ENCODE peak calls at places on chromosomes 1 and 21, in seven cellular contexts. One of them, this sample, is unnamed.
A peak's percentile ranks its signal among the peaks of the same experiment; 100 is the strongest.

GRCh38 chr1:56933161-56933560 is 32.7 kb downstream of the C8B start:
- DNase-seq in ACHN: no peak
- DNase-seq in ELF-1: no peak
- DNase-seq in NCI-H1105: no peak
- DNase-seq in WTC11: no peak
- DNase-seq in DMS153: no peak
- DNase-seq in retina: no peak
- DNase-seq in this sample: no peak

GRCh38 chr1:231383159-231383855 is 38.8 kb downstream of the EGLN1 start:
- DNase-seq in ACHN: peak; percentile 47
- DNase-seq in ELF-1: no peak
- DNase-seq in NCI-H1105: no peak
- DNase-seq in WTC11: no peak
- DNase-seq in DMS153: no peak
- DNase-seq in retina: no peak
- DNase-seq in this sample: no peak

GRCh38 chr1:8092603-8093141 is 66.6 kb upstream of the ERRFI1 start:
- DNase-seq in ACHN: no peak
- DNase-seq in ELF-1: no peak
- DNase-seq in NCI-H1105: no peak
- DNase-seq in WTC11: no peak
- DNase-seq in DMS153: no peak
- DNase-seq in retina: no peak
- DNase-seq in this sample: no peak

GRCh38 chr1:40979241-40980067 is at the start of gene CTPS1:
- DNase-seq in ACHN: peak; percentile 88
- DNase-seq in ELF-1: peak; percentile 95
- DNase-seq in NCI-H1105: peak; percentile 97
- DNase-seq in WTC11: peak; percentile 94
- DNase-seq in DMS153: peak; percentile 98
- DNase-seq in retina: peak; percentile 98
- DNase-seq in this sample: peak; percentile 78

GRCh38 chr1:76867342-76868130 is at the start of gene ST6GALNAC5:
- DNase-seq in ACHN: peak; percentile 15
- DNase-seq in ELF-1: peak; percentile 36
- DNase-seq in NCI-H1105: peak; percentile 7
- DNase-seq in WTC11: peak; percentile 47
- DNase-seq in DMS153: no peak
- DNase-seq in retina: peak; percentile 88
- DNase-seq in this sample: no peak

GRCh38 chr1:236762410-236762809 is 32.7 kb upstream of the MTR start:
- DNase-seq in ACHN: no peak
- DNase-seq in ELF-1: no peak
- DNase-seq in NCI-H1105: no peak
- DNase-seq in WTC11: no peak
- DNase-seq in DMS153: no peak
- DNase-seq in retina: no peak
- DNase-seq in this sample: no peak

GRCh38 chr1:11170102-11170501 is 19.1 kb upstream of the ANGPTL7 start:
- DNase-seq in ACHN: no peak
- DNase-seq in ELF-1: no peak
- DNase-seq in NCI-H1105: no peak
- DNase-seq in WTC11: no peak
- DNase-seq in DMS153: no peak
- DNase-seq in retina: no peak
- DNase-seq in this sample: no peak

GRCh38 chr21:39680216-39680615 is 64.8 kb upstream of the IGSF5 start:
- DNase-seq in ACHN: no peak
- DNase-seq in ELF-1: no peak
- DNase-seq in NCI-H1105: no peak
- DNase-seq in WTC11: no peak
- DNase-seq in DMS153: no peak
- DNase-seq in retina: no peak
- DNase-seq in this sample: no peak

GRCh38 chr1:30915491-30916230 is 7.1 kb upstream of the SDC3 start:
- DNase-seq in ACHN: no peak
- DNase-seq in ELF-1: no peak
- DNase-seq in NCI-H1105: no peak
- DNase-seq in WTC11: no peak
- DNase-seq in DMS153: no peak
- DNase-seq in retina: no peak
- DNase-seq in this sample: no peak

GRCh38 chr1:159311679-159312078 is 9.5 kb downstream of the FCER1A start:
- DNase-seq in ACHN: no peak
- DNase-seq in ELF-1: no peak
- DNase-seq in NCI-H1105: no peak
- DNase-seq in WTC11: no peak
- DNase-seq in DMS153: no peak
- DNase-seq in retina: no peak
- DNase-seq in this sample: no peak

GRCh38 chr1:231800071-231800470 is 173.5 kb downstream of the DISC1 start:
- DNase-seq in ACHN: no peak
- DNase-seq in ELF-1: no peak
- DNase-seq in NCI-H1105: peak; percentile 4
- DNase-seq in WTC11: no peak
- DNase-seq in DMS153: no peak
- DNase-seq in retina: no peak
- DNase-seq in this sample: no peak

GRCh38 chr1:229839800-229840199 is 213.8 kb downstream of the URB2 start:
- DNase-seq in ACHN: no peak
- DNase-seq in ELF-1: no peak
- DNase-seq in NCI-H1105: no peak
- DNase-seq in WTC11: no peak
- DNase-seq in DMS153: no peak
- DNase-seq in retina: no peak
- DNase-seq in this sample: no peak

GRCh38 chr1:23548704-23549143 is 10.6 kb downstream of the ID3 start:
- DNase-seq in ACHN: no peak
- DNase-seq in ELF-1: no peak
- DNase-seq in NCI-H1105: no peak
- DNase-seq in WTC11: no peak
- DNase-seq in DMS153: no peak
- DNase-seq in retina: no peak
- DNase-seq in this sample: no peak

GRCh38 chr1:230899845-230900251 is 31.5 kb upstream of the C1orf198 start:
- DNase-seq in ACHN: no peak
- DNase-seq in ELF-1: no peak
- DNase-seq in NCI-H1105: no peak
- DNase-seq in WTC11: no peak
- DNase-seq in DMS153: no peak
- DNase-seq in retina: no peak
- DNase-seq in this sample: peak; percentile 66

GRCh38 chr1:247103777-247104591 is at the start of gene ZNF669:
- DNase-seq in ACHN: peak; percentile 97
- DNase-seq in ELF-1: peak; percentile 98
- DNase-seq in NCI-H1105: peak; percentile 90
- DNase-seq in WTC11: peak; percentile 99
- DNase-seq in DMS153: peak; percentile 97
- DNase-seq in retina: peak; percentile 96
- DNase-seq in this sample: peak; percentile 91

GRCh38 chr1:230976825-230977747 is 1.6 kb downstream of the TTC13 start:
- DNase-seq in ACHN: no peak
- DNase-seq in ELF-1: no peak
- DNase-seq in NCI-H1105: no peak
- DNase-seq in WTC11: no peak
- DNase-seq in DMS153: no peak
- DNase-seq in retina: no peak
- DNase-seq in this sample: no peak

GRCh38 chr1:55869050-55869449 is 653.9 kb upstream of the USP24 start:
- DNase-seq in ACHN: no peak
- DNase-seq in ELF-1: no peak
- DNase-seq in NCI-H1105: peak; percentile 51
- DNase-seq in WTC11: no peak
- DNase-seq in DMS153: peak; percentile 68
- DNase-seq in retina: no peak
- DNase-seq in this sample: no peak

GRCh38 chr1:168676029-168676812 is 52.8 kb downstream of the DPT start:
- DNase-seq in ACHN: no peak
- DNase-seq in ELF-1: no peak
- DNase-seq in NCI-H1105: no peak
- DNase-seq in WTC11: no peak
- DNase-seq in DMS153: no peak
- DNase-seq in retina: no peak
- DNase-seq in this sample: no peak

GRCh38 chr1:245788269-245788668 is 633.5 kb downstream of the KIF26B start:
- DNase-seq in ACHN: peak; percentile 86
- DNase-seq in ELF-1: no peak
- DNase-seq in NCI-H1105: no peak
- DNase-seq in WTC11: no peak
- DNase-seq in DMS153: no peak
- DNase-seq in retina: no peak
- DNase-seq in this sample: peak; percentile 90

GRCh38 chr1:206754011-206754410 is 16.6 kb upstream of the IL19 start:
- DNase-seq in ACHN: no peak
- DNase-seq in ELF-1: no peak
- DNase-seq in NCI-H1105: no peak
- DNase-seq in WTC11: no peak
- DNase-seq in DMS153: no peak
- DNase-seq in retina: no peak
- DNase-seq in this sample: no peak

GRCh38 chr1:229124471-229125198 is 146.3 kb upstream of the RAB4A start:
- DNase-seq in ACHN: no peak
- DNase-seq in ELF-1: no peak
- DNase-seq in NCI-H1105: no peak
- DNase-seq in WTC11: no peak
- DNase-seq in DMS153: no peak
- DNase-seq in retina: no peak
- DNase-seq in this sample: no peak

GRCh38 chr1:99327357-99327756 is 63.1 kb downstream of the PLPPR4 start:
- DNase-seq in ACHN: no peak
- DNase-seq in ELF-1: peak; percentile 10
- DNase-seq in NCI-H1105: peak; percentile 17
- DNase-seq in WTC11: no peak
- DNase-seq in DMS153: peak; percentile 81
- DNase-seq in retina: no peak
- DNase-seq in this sample: no peak

GRCh38 chr21:25402134-25402957 is 204.9 kb downstream of the MRPL39 start:
- DNase-seq in ACHN: no peak
- DNase-seq in ELF-1: no peak
- DNase-seq in NCI-H1105: no peak
- DNase-seq in WTC11: no peak
- DNase-seq in DMS153: no peak
- DNase-seq in retina: no peak
- DNase-seq in this sample: no peak

GRCh38 chr1:39416609-39417008 is 74.8 kb upstream of the BMP8A start:
- DNase-seq in ACHN: no peak
- DNase-seq in ELF-1: no peak
- DNase-seq in NCI-H1105: no peak
- DNase-seq in WTC11: no peak
- DNase-seq in DMS153: no peak
- DNase-seq in retina: no peak
- DNase-seq in this sample: no peak

GRCh38 chr21:34890724-34891609 is 158.1 kb downstream of the RUNX1 start:
- DNase-seq in ACHN: no peak
- DNase-seq in ELF-1: peak; percentile 59
- DNase-seq in NCI-H1105: no peak
- DNase-seq in WTC11: peak; percentile 42
- DNase-seq in DMS153: no peak
- DNase-seq in retina: peak; percentile 81
- DNase-seq in this sample: no peak

GRCh38 chr1:45205910-45206721 is at the start of gene ZSWIM5:
- DNase-seq in ACHN: peak; percentile 28
- DNase-seq in ELF-1: peak; percentile 74
- DNase-seq in NCI-H1105: peak; percentile 78
- DNase-seq in WTC11: peak; percentile 67
- DNase-seq in DMS153: peak; percentile 66
- DNase-seq in retina: peak; percentile 92
- DNase-seq in this sample: peak; percentile 11

GRCh38 chr1:45430486-45430885 is 60.5 kb downstream of the TESK2 start:
- DNase-seq in ACHN: no peak
- DNase-seq in ELF-1: no peak
- DNase-seq in NCI-H1105: no peak
- DNase-seq in WTC11: no peak
- DNase-seq in DMS153: no peak
- DNase-seq in retina: no peak
- DNase-seq in this sample: no peak

GRCh38 chr1:97905141-97905540 is 15.7 kb downstream of the DPYD start:
- DNase-seq in ACHN: no peak
- DNase-seq in ELF-1: no peak
- DNase-seq in NCI-H1105: no peak
- DNase-seq in WTC11: no peak
- DNase-seq in DMS153: no peak
- DNase-seq in retina: no peak
- DNase-seq in this sample: no peak

GRCh38 chr21:42847726-42848125 is 31.6 kb downstream of the WDR4 start:
- DNase-seq in ACHN: no peak
- DNase-seq in ELF-1: no peak
- DNase-seq in NCI-H1105: no peak
- DNase-seq in WTC11: no peak
- DNase-seq in DMS153: no peak
- DNase-seq in retina: no peak
- DNase-seq in this sample: no peak

GRCh38 chr1:2597441-2598328 is 11.1 kb downstream of the PRXL2B start:
- DNase-seq in ACHN: no peak
- DNase-seq in ELF-1: no peak
- DNase-seq in NCI-H1105: no peak
- DNase-seq in WTC11: no peak
- DNase-seq in DMS153: no peak
- DNase-seq in retina: no peak
- DNase-seq in this sample: no peak

GRCh38 chr21:25528511-25528910 is 78.8 kb downstream of the MRPL39 start:
- DNase-seq in ACHN: peak; percentile 20
- DNase-seq in ELF-1: no peak
- DNase-seq in NCI-H1105: no peak
- DNase-seq in WTC11: no peak
- DNase-seq in DMS153: no peak
- DNase-seq in retina: no peak
- DNase-seq in this sample: no peak

GRCh38 chr1:192474080-192474683 is 101.4 kb upstream of the RGS1 start:
- DNase-seq in ACHN: peak; percentile 67
- DNase-seq in ELF-1: peak; percentile 19
- DNase-seq in NCI-H1105: peak; percentile 42
- DNase-seq in WTC11: no peak
- DNase-seq in DMS153: no peak
- DNase-seq in retina: peak; percentile 72
- DNase-seq in this sample: no peak

GRCh38 chr1:78892251-78892650 is 114.3 kb downstream of the ADGRL4 start:
- DNase-seq in ACHN: no peak
- DNase-seq in ELF-1: no peak
- DNase-seq in NCI-H1105: no peak
- DNase-seq in WTC11: no peak
- DNase-seq in DMS153: no peak
- DNase-seq in retina: no peak
- DNase-seq in this sample: no peak

GRCh38 chr1:202852163-202852904 is 36.6 kb downstream of the RABIF start:
- DNase-seq in ACHN: peak; percentile 65
- DNase-seq in ELF-1: peak; percentile 84
- DNase-seq in NCI-H1105: no peak
- DNase-seq in WTC11: peak; percentile 70
- DNase-seq in DMS153: no peak
- DNase-seq in retina: peak; percentile 34
- DNase-seq in this sample: peak; percentile 18

GRCh38 chr21:16579538-16579937 is 849.8 kb downstream of the USP25 start:
- DNase-seq in ACHN: no peak
- DNase-seq in ELF-1: no peak
- DNase-seq in NCI-H1105: peak; percentile 6
- DNase-seq in WTC11: no peak
- DNase-seq in DMS153: no peak
- DNase-seq in retina: peak; percentile 32
- DNase-seq in this sample: no peak

GRCh38 chr1:117852846-117853555 is 76.4 kb downstream of the GDAP2 start:
- DNase-seq in ACHN: no peak
- DNase-seq in ELF-1: no peak
- DNase-seq in NCI-H1105: no peak
- DNase-seq in WTC11: no peak
- DNase-seq in DMS153: no peak
- DNase-seq in retina: peak; percentile 25
- DNase-seq in this sample: no peak

GRCh38 chr1:84223751-84224432 is 77.6 kb upstream of the SAMD13 start:
- DNase-seq in ACHN: no peak
- DNase-seq in ELF-1: no peak
- DNase-seq in NCI-H1105: no peak
- DNase-seq in WTC11: peak; percentile 18
- DNase-seq in DMS153: no peak
- DNase-seq in retina: no peak
- DNase-seq in this sample: no peak

GRCh38 chr21:34282223-34282622 is 81.6 kb upstream of the KCNE2 start:
- DNase-seq in ACHN: no peak
- DNase-seq in ELF-1: no peak
- DNase-seq in NCI-H1105: no peak
- DNase-seq in WTC11: no peak
- DNase-seq in DMS153: no peak
- DNase-seq in retina: no peak
- DNase-seq in this sample: no peak